ENCODE peak calls at places on chromosomes 7 and 10, in four cellular contexts. A, F, E and P are unnamed samples.

GRCh38 chr10:37704566-37704965 is 152.8 kb downstream of the ZNF248 start:
- DNase-seq in E (no peak), A (no peak), F (peak; percentile 45), P (no peak)

GRCh38 chr7:27600247-27600646 is 62.4 kb downstream of the HIBADH start:
- DNase-seq in F (no peak), A (no peak), E (no peak), P (peak; percentile 11)

GRCh38 chr7:100407285-100408180 is 21.0 kb downstream of the ZCWPW1 start:
- DNase-seq in A (no peak), F (no peak), E (peak; percentile 29), P (peak; percentile 69)

GRCh38 chr7:25877802-25878789 is 273.9 kb upstream of the NFE2L3 start:
- DNase-seq in F (no peak), E (no peak), A (no peak), P (no peak)

GRCh38 chr10:16583382-16583781 is 61.7 kb upstream of the C1QL3 start:
- DNase-seq in E (no peak), F (no peak), A (no peak), P (no peak)

GRCh38 chr7:141001122-141001521 is 13.6 kb downstream of the MRPS33 start:
- DNase-seq in A (no peak), F (no peak), E (no peak), P (no peak)

GRCh38 chr10:11218395-11218794 is 200.7 kb downstream of the CELF2 start:
- DNase-seq in F (no peak), E (no peak), A (no peak), P (no peak)

GRCh38 chr7:109751241-109751640 is 1181.6 kb downstream of the DNAJB9 start:
- DNase-seq in E (no peak), F (no peak), A (no peak), P (peak; percentile 0)

GRCh38 chr10:131973160-131973951 is 8.4 kb downstream of the BNIP3 start:
- DNase-seq in F (peak; percentile 59), E (no peak), A (no peak), P (no peak)

GRCh38 chr10:14748471-14748870 is 26.2 kb downstream of the FAM107B start:
- DNase-seq in E (no peak), F (no peak), A (no peak), P (no peak)

GRCh38 chr10:71763352-71764127 is 9.8 kb downstream of the VSIR start:
- DNase-seq in F (no peak), E (no peak), A (no peak), P (peak; percentile 83)

DNA sequence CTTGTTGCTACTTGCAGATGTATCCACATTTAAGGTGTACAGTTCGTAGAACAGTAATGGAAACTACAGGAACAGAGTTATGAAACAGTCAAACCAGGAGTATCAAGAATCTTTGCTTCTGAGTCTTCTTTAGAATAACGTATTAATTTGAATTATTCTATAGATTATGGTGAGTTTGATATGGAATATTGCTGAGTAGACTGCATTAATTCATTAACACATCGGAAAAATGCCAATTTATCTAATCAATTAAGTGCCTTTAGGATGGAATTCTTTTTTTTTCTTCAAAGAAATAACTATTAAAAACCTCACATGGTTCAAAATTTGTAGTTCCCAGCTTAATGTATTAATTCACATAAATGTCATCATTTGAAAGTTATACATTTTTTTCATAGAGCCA is 3.8 kb downstream of the TFAM start:
- DNase-seq in F (no peak), A (no peak), E (no peak), P (no peak)
- H3K4me3 ChIP-seq in F (no peak overlapping the region), A (no peak overlapping the region), E (no peak overlapping the region), P (no peak overlapping the region)

DNA sequence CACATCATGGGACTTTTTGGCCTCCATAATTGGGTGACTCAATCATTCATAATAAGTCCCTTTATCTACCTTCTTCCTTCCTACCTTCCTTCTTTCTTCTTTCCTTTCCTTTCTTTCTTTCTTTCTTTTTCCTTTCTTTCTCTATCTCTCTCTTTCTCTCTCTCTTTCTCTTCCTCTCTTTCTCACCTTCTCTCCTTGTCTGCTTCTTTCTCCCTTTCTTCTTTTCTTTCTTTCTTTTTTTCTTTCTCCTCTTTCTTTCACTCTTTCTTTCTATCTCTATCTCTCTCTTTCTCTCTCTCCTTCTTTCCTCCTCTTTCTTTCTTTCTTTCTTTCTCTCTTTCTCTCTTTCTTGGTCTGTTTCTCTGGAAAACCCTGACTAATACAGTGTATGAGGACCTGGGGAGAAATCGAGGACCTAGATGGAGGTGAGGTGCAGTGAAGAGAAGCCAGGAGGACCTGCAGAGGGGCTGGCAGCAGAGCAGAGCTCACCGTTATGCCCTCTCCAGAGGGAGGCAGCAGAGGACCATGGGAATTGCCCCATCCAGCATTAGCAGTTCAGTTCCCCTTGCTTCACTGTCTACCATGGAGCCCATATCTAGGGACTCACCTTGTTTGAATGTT is 52.7 kb upstream of the BTRC start:
- DNase-seq in F (no peak), E (no peak), A (no peak), P (peak; percentile 13)
- TF ChIP-seq CTCF in F (no peak), E (no peak), A (no peak), P (peak; percentile 50)

GRCh38 chr7:24025765-24026164 is 258.2 kb upstream of the NPY start:
- DNase-seq in A (no peak), F (no peak), E (no peak), P (no peak)
- H3K4me3 ChIP-seq in A (no peak overlapping the region), F (no peak overlapping the region), E (no peak overlapping the region), P (no peak overlapping the region)

DNA sequence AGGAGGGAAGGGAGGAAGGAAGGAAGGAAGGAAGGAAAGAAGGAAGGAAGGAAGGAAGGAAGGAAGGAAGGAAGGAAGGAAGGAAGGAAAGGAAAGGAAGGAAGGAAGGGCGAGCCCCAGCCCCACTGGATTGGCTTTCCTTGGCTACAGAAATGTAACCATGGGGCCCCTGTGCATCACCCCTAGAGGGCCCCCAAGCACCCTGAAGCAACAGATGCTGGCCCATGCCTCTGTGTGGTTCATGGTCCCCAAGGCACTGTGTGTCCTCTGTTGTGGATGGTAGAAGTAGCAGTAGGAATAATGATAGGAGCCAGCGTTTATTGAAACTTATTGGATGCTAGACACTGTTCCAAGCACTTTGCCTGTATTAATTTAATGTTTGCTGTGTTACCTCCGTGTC is 116.6 kb upstream of the MACROH2A2 start:
- DNase-seq in A (no peak), E (no peak), F (no peak), P (no peak)
- TF ChIP-seq CTCF in A (no peak), E (no peak), F (no peak), P (peak; percentile 24)

DNA sequence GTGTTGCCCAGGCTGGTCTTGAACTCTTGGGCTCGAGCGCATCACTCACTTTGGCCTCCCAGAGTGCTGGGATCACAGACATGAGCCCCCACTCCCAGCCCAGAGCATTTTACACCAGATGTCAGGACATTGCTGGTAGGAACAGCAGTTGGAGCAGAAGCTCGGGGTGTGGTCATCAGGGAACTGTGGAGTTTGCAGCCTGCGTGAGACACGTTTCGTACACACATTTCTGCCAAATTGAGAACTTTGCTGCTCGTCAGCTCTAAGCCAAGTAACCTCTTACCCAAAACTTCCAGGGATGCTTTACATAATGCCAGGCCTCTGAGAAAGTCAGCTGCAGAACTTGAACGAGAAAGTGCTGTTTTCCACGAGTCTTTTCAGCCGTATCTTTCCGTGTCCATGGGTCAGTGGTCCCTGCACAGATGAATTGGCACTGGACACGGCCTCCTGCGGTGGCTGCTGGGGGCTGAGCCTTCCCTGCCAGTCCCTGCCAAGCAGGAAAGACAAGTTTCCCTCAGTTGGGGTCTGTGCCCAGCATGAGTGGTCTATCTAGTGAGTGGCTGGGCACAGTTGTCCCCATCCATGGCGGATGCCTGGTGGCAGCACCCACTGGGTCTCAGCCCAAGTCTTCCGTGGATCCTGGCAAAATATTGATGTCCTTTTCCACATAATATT is 54.4 kb downstream of the DNAJB6 start:
- DNase-seq in E (no peak), F (no peak), A (no peak), P (peak; percentile 29)
- H3K4me3 ChIP-seq in E (no peak overlapping the region), F (no peak overlapping the region), A (no peak overlapping the region), P (no peak overlapping the region)

DNA sequence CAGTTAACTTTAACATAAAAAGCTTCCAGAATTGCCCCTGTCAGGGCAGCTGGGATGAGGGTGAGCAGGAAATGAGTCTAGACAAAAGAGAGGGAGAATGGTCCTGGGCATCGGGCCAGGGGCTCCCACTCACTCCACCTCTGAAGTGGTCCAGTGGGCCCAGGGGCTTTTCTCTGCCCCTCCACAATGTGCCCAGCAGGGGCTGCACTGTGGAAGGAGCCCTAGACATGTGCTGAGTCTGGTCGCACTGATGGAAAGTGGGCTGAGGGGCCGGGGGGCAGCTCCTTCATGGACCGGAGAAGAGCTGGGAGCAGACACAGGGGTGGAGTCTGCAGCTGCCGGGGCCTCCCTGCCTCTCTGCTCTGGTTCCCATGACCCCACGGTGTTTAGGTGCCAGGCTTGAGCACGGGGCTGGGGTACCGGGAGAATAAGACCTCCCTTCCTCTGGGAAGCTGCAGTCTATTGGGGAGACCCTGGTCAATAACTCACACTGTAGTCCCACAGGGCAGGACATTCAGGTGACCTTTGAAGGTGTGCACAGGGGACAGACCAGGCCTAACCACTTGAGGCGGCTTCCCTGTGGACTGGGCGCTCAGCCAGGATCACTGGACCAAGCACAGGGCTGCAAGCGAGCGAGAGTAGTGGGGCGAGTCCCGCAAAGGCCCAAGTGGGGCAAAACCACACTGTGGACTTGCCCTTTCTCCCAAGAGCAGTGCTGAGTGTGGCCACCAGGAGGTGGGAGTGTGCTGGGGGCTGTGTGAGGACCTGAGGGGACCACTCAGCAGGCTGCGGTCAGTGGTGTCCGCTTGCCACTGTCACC is 6.1 kb downstream of the ADCY1 start:
- DNase-seq in E (peak; percentile 7), F (peak; percentile 66), A (peak; percentile 41), P (no peak)
- TF ChIP-seq CTCF in E (no peak), F (no peak), A (no peak), P (peak; percentile 44)

GRCh38 chr7:43873300-43873699 is 4.0 kb upstream of the MRPS24 start:
- DNase-seq in A (peak; percentile 80), E (peak; percentile 65), F (no peak), P (peak; percentile 86)
- H3K4me3 ChIP-seq in A (no peak overlapping the region), E (no peak overlapping the region), F (no peak overlapping the region), P (no peak overlapping the region)

DNA sequence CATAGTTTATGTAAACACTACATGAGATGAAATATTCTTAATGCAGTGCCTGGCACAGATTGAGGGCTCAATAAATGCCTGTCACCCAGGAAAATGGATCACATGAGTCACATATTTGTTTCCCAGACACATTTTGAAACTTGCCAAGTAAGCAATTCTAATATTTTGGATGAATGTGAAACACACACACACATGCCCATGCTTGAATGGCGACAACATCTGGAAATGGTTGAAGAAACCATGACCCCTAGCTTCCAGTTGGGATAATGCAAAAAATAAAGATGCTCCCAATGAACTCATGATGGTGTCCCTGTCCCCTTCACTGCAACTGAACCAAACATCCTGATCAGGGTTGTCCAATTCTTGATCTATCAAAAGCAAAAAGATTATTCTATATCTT is 797.3 kb downstream of the XPNPEP1 start:
- DNase-seq in F (no peak), A (no peak), E (no peak), P (no peak)
- TF ChIP-seq CTCF in F (no peak), A (no peak), E (no peak), P (no peak)